ENCODE peak calls at places on chromosomes 3 and 15, in ten cellular contexts. O is neural progenitor cell, D is stomach, L is foreskin keratinocyte, N is fibroblast of the aortic adventitia, G is hepatocyte, K is suprapubic skin, E is transverse colon, C is PC-9, X is Peyer's patch. Y is an unnamed sample.

GRCh38 chr15:88482263-88482662 is 14.8 kb downstream of the MRPS11 start:
- DNase-seq in C (no peak), O (no peak), E (no peak), X (no peak), L (no peak), K (no peak), G (no peak), N (no peak), D (no peak), Y (no peak)

GRCh38 chr15:56014685-56015084 is 21.3 kb upstream of the NEDD4 start:
- DNase-seq in L (no peak), X (no peak), K (no peak), N (no peak), O (no peak), G (no peak), E (no peak), D (no peak), C (no peak), Y (no peak)

GRCh38 chr15:58431221-58432149 is at the start of gene LIPC:
- DNase-seq in G (no peak), L (no peak), K (no peak), D (no peak), X (no peak), E (no peak), N (no peak), C (no peak), O (no peak), Y (no peak)

GRCh38 chr3:10155123-10155472 is 9.6 kb upstream of the IRAK2 start:
- DNase-seq in O (no peak), K (no peak), D (no peak), L (no peak), G (no peak), N (no peak), X (no peak), C (no peak), E (no peak), Y (no peak)

GRCh38 chr3:169104972-169105371 is 558.5 kb downstream of the MECOM start:
- DNase-seq in G (no peak), D (no peak), K (no peak), L (no peak), O (no peak), X (no peak), N (peak), C (no peak), E (no peak), Y (peak)

GRCh38 chr3:153572165-153572564 is 410.1 kb downstream of the RAP2B start:
- DNase-seq in K (no peak), G (no peak), O (no peak), C (no peak), N (no peak), D (no peak), E (no peak), L (no peak), X (no peak), Y (no peak)

GRCh38 chr3:46948830-46949671 is 27.5 kb downstream of the CCDC12 start:
- DNase-seq in O (no peak), G (peak), E (peak), C (peak), D (peak), N (no peak), K (no peak), L (no peak), X (peak), Y (no peak)

GRCh38 chr15:95940431-95940985 is 390.0 kb upstream of the NR2F2 start:
- DNase-seq in G (no peak), O (peak), E (no peak), D (no peak), L (no peak), C (no peak), K (no peak), X (no peak), N (no peak), Y (no peak)

GRCh38 chr15:38975282-38975990 is 410.8 kb upstream of the RASGRP1 start:
- DNase-seq in E (no peak), C (no peak), G (no peak), L (no peak), O (no peak), X (no peak), N (no peak), D (no peak), K (no peak), Y (no peak)

GRCh38 chr15:66909381-66909890 is 156.0 kb upstream of the SMAD3 start:
- DNase-seq in D (no peak), C (no peak), G (no peak), N (no peak), O (no peak), L (no peak), K (no peak), X (no peak), E (no peak), Y (no peak)

GRCh38 chr3:122105626-122106025 is 50.5 kb downstream of the CD86 start:
- DNase-seq in O (no peak), G (no peak), E (no peak), N (peak), C (no peak), K (no peak), X (no peak), D (no peak), L (no peak), Y (no peak)

DNA sequence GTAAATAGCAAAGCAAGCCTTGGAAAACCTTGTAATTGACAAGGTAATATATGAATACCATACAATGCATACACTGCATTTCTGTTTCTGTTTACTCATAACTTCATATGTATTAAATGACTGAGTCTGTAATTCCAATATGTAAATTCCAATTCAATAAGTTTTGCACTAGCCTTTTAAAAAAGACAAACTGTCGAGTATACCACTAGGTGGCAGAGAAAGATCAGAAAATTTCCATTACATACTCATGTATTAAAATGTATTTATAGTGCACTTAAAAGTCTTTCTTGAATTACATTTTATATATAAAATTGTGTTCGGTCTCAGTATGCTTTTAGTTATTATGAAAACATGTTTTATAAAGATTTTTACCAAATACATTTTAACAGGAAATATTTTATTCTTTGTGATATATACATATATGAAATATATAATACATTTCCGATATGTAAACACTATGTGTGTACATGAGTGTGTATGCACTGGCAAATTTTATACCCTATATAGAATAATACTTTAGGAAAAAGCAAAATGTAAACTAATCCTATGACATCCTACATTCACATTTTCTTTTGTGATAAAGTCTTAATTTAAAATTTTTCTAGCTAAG is 216.8 kb downstream of the VGLL3 start:
- DNase-seq in C (peak), E (no peak), N (peak), G (peak), O (peak), K (no peak), D (no peak), L (peak), X (no peak), Y (peak)
- TF ChIP-seq CTCF in C (peak), E (peak), N (peak), G (peak), O (peak), K (peak), D (peak), L (peak), X (peak), Y (peak)

GRCh38 chr15:68276668-68277067 is 877 bp upstream of the FEM1B start:
- DNase-seq in N (no peak), L (no peak), O (no peak), C (no peak), X (no peak), K (no peak), D (no peak), G (no peak), E (no peak), Y (no peak)

GRCh38 chr15:68279218-68279533 is 1.6 kb downstream of the FEM1B start:
- DNase-seq in N (no peak), O (no peak), C (no peak), X (no peak), D (no peak), L (no peak), K (no peak), G (no peak), E (no peak), Y (no peak)

GRCh38 chr15:68278345-68279217 is 1.0 kb downstream of the FEM1B start:
- DNase-seq in N (peak), L (no peak), G (no peak), C (peak), O (no peak), D (no peak), K (peak), X (no peak), E (no peak), Y (peak)

GRCh38 chr15:68277131-68277604 is 377 bp upstream of the FEM1B start:
- DNase-seq in N (peak), L (no peak), D (no peak), C (no peak), X (peak), G (peak), O (peak), E (peak), K (no peak), Y (peak)

DNA sequence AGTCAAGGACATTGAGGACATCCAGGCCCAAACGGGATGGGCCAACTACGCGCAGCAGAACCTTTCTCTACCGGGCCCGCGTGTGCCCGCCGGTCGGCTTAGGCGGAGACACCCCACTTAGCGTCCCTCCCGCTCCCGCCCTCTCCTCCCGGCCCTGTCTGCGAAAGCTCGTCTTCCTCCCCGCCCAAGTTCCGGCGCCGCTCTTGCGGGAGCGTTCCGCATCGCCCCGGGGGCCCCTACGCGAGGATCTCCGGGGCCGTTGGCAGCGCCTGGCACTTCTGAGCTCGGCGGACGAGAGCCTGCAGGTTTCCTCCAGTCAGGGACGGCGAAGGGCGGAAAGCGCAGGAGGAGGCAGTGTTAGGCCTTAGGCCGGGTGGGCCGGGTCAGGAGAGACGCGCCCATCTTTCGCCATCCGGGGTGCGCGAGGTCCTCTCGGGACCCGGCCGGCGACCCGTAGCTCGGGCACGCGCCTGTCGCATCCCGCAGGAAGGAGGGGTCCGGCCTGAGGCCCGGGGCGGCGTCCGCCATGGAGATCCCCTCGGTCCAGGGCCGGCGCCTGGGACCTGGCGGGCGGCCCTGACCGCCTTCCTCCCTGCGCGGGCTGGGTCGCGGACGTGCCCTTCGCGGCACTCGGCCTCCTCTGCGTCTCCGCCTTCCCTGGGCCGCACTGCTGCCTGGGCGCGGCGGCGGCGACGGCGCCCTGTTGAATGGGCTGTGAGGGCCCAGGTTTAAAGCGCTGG is at the start of gene FEM1B:
- DNase-seq in K (peak), G (peak), N (peak), C (peak), D (peak), O (peak), X (peak), E (peak), L (peak), Y (peak)
- TF ChIP-seq CTCF in K (no peak), G (no peak), N (no peak), C (no peak), D (peak), O (no peak), X (peak), E (peak), L (no peak), Y (no peak)

GRCh38 chr15:69074011-69074842 is 59.7 kb downstream of the NOX5 start:
- DNase-seq in D (peak), L (peak), K (peak), C (peak), E (peak), N (peak), X (peak), O (peak), G (peak), Y (peak)
- TF ChIP-seq CTCF in D (no peak), L (peak), K (no peak), C (no peak), E (peak), N (no peak), X (peak), O (no peak), G (peak), Y (peak)

DNA sequence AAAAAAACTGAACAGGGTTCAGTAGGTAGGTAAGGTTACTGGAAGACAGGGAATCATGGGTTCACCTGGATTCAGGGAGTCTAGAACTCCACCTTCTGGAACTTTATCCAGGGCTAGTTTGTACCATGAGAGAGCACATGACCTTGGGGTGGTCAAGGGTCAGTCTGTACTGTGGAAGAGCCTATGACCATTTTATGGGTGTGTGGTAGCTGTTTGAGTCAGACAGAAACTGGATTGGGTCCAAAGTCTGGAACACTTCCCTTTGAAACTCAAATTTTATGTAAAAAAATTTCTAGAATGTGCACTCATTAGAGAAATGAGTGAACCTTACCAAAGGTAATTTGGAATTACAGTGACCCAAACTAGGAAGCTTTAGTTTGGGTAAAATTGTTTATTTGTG is 486.0 kb upstream of the AGTR1 start:
- DNase-seq in O (no peak), G (peak), N (peak), L (peak), K (no peak), D (no peak), C (no peak), X (peak), E (peak), Y (peak)
- TF ChIP-seq CTCF in O (no peak), G (no peak), N (no peak), L (no peak), K (no peak), D (no peak), C (no peak), X (no peak), E (no peak), Y (no peak)

DNA sequence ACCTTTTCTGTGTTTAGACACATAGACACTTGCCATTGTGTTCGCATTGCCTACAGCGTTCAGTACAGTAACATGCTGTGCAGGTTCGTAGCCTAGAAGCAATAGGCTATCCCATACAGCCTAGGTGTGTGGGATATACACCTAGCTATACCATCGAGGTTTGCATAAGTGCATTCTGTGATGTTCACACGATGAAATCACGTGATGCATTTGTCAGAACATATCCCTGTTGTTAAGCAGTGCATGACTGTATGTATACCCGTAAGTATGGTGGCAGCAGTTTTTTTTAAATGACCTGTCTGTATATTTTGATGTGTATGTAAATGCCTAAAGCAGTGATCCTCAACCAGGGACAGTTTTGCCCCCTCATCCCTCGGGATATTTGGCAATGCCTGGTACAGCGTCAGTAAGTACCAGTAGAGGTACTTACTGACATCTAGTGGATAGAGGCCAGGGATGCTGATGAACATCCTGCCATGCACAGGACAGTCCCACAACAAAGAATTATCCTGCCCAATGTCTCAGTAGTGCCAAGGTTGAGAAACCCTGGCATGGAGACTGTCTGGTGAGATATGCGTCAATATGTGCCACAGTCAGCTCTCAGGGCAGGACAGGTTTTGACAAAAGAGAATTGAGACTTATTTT is 129.1 kb downstream of the HCN4 start:
- DNase-seq in X (no peak), L (no peak), D (no peak), C (no peak), E (no peak), N (no peak), K (no peak), G (no peak), O (peak), Y (peak)
- TF ChIP-seq CTCF in X (no peak), L (peak), D (no peak), C (no peak), E (no peak), N (no peak), K (no peak), G (peak), O (peak), Y (peak)

DNA sequence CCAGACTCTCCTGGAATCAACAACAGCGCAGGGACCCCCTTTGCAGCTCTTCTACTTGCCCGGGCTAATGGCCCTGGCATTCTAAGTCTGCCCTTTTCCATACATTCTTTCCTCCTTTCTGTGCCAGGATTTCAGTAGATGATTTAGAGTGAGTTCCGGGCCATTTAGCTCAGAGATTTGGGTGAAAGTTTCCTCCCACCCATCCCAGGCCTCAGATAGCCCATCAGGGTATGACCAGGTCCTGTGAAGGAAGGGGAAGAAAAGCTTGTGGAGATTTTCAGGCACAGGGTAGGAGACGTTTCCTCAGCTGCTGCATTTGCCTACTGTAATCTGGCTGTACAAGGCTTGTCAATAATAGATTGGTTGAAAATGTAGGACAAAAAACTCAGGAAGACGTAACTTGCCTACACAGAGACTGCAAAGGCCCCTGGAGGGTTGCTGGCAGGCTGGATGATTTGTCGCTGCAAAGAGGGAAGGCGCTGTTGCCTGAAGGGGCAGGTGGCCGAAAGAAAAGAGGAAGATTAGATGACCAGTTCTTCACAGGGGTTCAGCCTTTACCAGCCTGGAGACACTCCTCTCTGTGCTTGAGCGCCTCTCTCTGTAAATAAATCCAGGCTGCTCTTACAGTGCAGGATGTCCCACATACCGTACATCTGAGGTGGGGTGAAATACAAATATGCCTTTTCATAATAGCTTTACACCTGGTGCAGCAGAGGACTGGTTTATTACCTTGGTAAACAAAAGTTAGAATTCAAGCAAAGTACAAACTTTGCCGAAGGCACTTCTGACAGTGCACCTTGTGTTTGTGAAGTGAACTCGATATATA is 63.4 kb upstream of the BCL6 start:
- DNase-seq in L (peak), C (peak), N (no peak), O (peak), G (peak), K (no peak), D (no peak), X (no peak), E (peak), Y (no peak)
- TF ChIP-seq CTCF in L (peak), C (peak), N (no peak), O (no peak), G (no peak), K (no peak), D (no peak), X (no peak), E (no peak), Y (no peak)